ENCODE peak calls at places on chromosomes 4 and X, in four cellular contexts. J, N, Y and A are unnamed samples.

GRCh38 chr4:29082684-29083083 is 1637.5 kb upstream of the PCDH7 start:
- DNase-seq in N (no peak), Y (no peak), J (no peak), A (no peak)

GRCh38 chr4:26780524-26780923 is 80.1 kb upstream of the STIM2 start:
- DNase-seq in J (no peak), Y (no peak), N (no peak), A (no peak)

GRCh38 chr4:24932831-24933230 is 20.0 kb upstream of the CCDC149 start:
- DNase-seq in N (no peak), J (no peak), Y (no peak), A (no peak)

GRCh38 chr4:74523076-74523475 is 78.1 kb downstream of the AREG start:
- DNase-seq in Y (no peak), J (no peak), N (no peak), A (no peak)

GRCh38 chr4:179709961-179710624 is 2267.9 kb upstream of the AGA start:
- DNase-seq in N (no peak), Y (no peak), J (no peak), A (no peak)

GRCh38 chr4:106266201-106266600 is 49.8 kb downstream of the TBCK start:
- DNase-seq in N (no peak), Y (no peak), J (peak; percentile 26), A (no peak)

GRCh38 chr4:20320232-20320631 is 68.5 kb downstream of the SLIT2 start:
- DNase-seq in J (no peak), Y (no peak), N (no peak), A (no peak)

GRCh38 chr4:87209696-87210095 is 10.7 kb downstream of the KLHL8 start:
- DNase-seq in Y (no peak), N (peak; percentile 52), J (no peak), A (peak; percentile 54)

GRCh38 chr4:151438154-151438553 is 29.2 kb downstream of the FHIP1A start:
- DNase-seq in N (no peak), J (no peak), Y (no peak), A (no peak)

GRCh38 chr4:7282094-7282370 is 89.7 kb downstream of the SORCS2 start:
- DNase-seq in Y (no peak), J (no peak), N (no peak), A (no peak)

GRCh38 chrX:4570141-4570540 is 856.7 kb upstream of the PRKX start:
- DNase-seq in Y (no peak), N (no peak), J (no peak), A (no peak)

GRCh38 chr4:36414248-36414647 is 132.8 kb downstream of the DTHD1 start:
- DNase-seq in J (no peak), Y (no peak), N (no peak), A (no peak)

GRCh38 chr4:2251073-2251794 is 9.3 kb upstream of the HAUS3 start:
- DNase-seq in J (no peak), N (peak; percentile 12), Y (peak; percentile 12), A (no peak)

GRCh38 chr4:165945991-165946390 is 73.0 kb downstream of the TLL1 start:
- DNase-seq in Y (no peak), J (no peak), N (no peak), A (no peak)

GRCh38 chr4:157739237-157739636 is 433.6 kb downstream of the GASK1B start:
- DNase-seq in J (no peak), Y (no peak), N (no peak), A (no peak)

GRCh38 chr4:914531-914930 is 17.6 kb downstream of the GAK start:
- DNase-seq in N (no peak), J (no peak), Y (no peak), A (no peak)

GRCh38 chr4:108685036-108685686 is 34.8 kb downstream of the OSTC start:
- DNase-seq in J (peak; percentile 27), N (no peak), Y (no peak), A (no peak)

GRCh38 chr4:151173751-151174325 is 74.4 kb downstream of the RPS3A start:
- DNase-seq in Y (no peak), J (no peak), N (peak; percentile 64), A (peak; percentile 58)

GRCh38 chr4:174284181-174284886 is 623 bp downstream of the CEP44 start:
- DNase-seq in J (peak; percentile 37), N (no peak), Y (no peak), A (no peak)

GRCh38 chr4:146834263-146835034 is 111.2 kb downstream of the TTC29 start:
- DNase-seq in Y (no peak), J (no peak), N (no peak), A (no peak)

GRCh38 chr4:185304944-185305690 is 90.6 kb downstream of the LRP2BP start:
- DNase-seq in J (no peak), N (no peak), Y (no peak), A (no peak)

GRCh38 chr4:98686847-98687246 is 28.4 kb upstream of the TSPAN5 start:
- DNase-seq in N (no peak), J (peak; percentile 78), Y (no peak), A (no peak)

GRCh38 chrX:2908125-2908685 is 20.9 kb downstream of the ARSD start:
- DNase-seq in J (no peak), N (no peak), Y (no peak), A (no peak)

GRCh38 chrX:39361736-39362135 is 560.5 kb downstream of the MID1IP1 start:
- DNase-seq in Y (no peak), J (no peak), N (no peak), A (no peak)

GRCh38 chr4:98521486-98521885 is 136.9 kb downstream of the TSPAN5 start:
- DNase-seq in Y (no peak), J (no peak), N (no peak), A (no peak)

GRCh38 chr4:143253156-143253555 is 68.4 kb downstream of the USP38 start:
- DNase-seq in N (no peak), Y (no peak), J (no peak), A (no peak)

GRCh38 chr4:183757105-183757504 is 98.0 kb downstream of the TRAPPC11 start:
- DNase-seq in J (no peak), Y (peak; percentile 57), N (no peak), A (no peak)

GRCh38 chr4:158268553-158268952 is 58.3 kb downstream of the TMEM144 start:
- DNase-seq in Y (no peak), J (no peak), N (no peak), A (no peak)

GRCh38 chr4:8639777-8640720 is 47.5 kb downstream of the CPZ start:
- DNase-seq in Y (no peak), J (no peak), N (no peak), A (no peak)

GRCh38 chrX:7088968-7089615 is 58.4 kb upstream of the STS start:
- DNase-seq in Y (no peak), N (no peak), J (no peak), A (no peak)

GRCh38 chr4:24914460-24914859 is 1.6 kb upstream of the CCDC149 start:
- DNase-seq in Y (no peak), N (no peak), J (no peak), A (no peak)

GRCh38 chr4:182297659-182298058 is 54.5 kb downstream of the TENM3 start:
- DNase-seq in J (no peak), N (no peak), Y (no peak), A (no peak)

DNA sequence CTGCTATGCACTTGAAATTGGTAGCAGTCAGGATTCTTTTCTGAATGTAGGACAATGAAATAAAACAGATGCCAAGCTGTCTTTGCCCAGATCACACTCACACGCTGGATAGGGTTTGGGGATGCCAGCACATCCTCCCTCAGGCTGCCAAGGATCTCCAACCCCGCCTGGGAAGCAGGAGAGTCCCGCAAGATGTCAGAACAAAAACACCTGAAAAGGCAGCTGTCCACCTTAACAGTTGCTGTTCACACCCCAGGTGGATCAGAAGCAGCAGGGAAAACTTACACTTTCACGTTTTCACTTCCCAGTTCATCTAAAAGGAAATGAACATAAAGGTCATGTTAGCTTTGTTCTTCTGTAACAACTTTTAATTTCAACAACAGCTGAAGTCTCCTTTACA is 35.7 kb downstream of the TMEM154 start:
- DNase-seq in J (no peak), Y (no peak), N (no peak), A (no peak)
- H3K4me1 ChIP-seq in J (no peaks in the 10 kb centered on the region), Y (no peaks in the 10 kb centered on the region), N (no peaks in the 10 kb centered on the region), A (no peaks in the 10 kb centered on the region)

DNA sequence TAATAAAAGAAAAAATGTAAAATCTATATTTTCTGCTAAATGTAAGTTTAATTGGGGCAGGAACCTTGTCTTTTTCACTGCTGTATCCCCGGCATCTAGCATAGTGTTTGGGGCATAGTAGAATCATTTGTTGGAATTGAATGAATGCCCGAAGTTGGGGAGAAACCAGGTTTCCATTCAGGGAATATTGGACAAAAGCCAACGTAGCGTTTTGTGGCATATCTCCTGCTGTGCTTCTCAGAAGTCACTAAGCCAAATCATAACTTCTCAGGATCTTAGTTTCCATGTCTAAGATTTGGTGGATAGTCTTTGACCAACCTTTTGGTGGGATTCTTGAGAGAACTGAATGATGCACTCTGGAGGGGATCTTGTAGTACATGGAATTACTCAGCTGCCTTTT is 42.0 kb upstream of the PGRMC2 start:
- DNase-seq in Y (no peak), N (no peak), J (no peak), A (no peak)
- H3K27ac ChIP-seq in Y (no peak overlapping the region), N (no peak overlapping the region), J (no peak overlapping the region), A (no peak overlapping the region)

DNA sequence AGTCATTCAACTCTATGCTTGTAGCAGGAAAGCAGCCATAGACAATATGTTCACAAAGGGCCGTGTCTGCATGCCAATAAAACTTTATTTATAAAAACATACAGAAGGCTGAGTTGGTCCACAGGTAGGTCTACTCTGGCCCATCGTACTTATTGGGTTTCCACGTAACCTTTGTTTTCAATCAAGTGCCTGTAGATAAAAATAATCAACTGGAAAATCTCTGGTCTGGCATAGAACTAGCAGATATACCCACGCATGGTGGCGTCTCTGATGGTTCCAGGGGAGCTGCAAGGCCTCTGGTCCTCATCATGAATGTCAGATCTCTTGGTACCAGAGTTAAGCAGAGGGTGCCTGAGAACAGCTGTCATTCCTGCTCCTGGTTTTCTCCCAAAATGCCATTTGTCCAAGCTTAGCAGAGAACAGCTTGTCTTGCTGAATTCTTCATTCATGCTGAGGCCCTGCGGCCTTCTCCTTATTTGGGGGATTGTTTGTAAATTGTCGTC is 31.4 kb upstream of the JAKMIP1 start:
- DNase-seq in J (no peak), Y (no peak), N (no peak), A (no peak)
- H3K4me1 ChIP-seq in J (no peaks in the 10 kb centered on the region), Y (no peaks in the 10 kb centered on the region), N (no peaks in the 10 kb centered on the region), A (no peaks in the 10 kb centered on the region)

GRCh38 chr4:122758033-122758432 is 25.5 kb downstream of the BBS12 start:
- DNase-seq in N (no peak), Y (no peak), J (no peak), A (no peak)
- H3K27ac ChIP-seq in N (no peak overlapping the region), Y (no peak overlapping the region), J (peak overlapping the region; percentile 59), A (no peak overlapping the region)